ENCODE peak calls at places on chromosome 22, in nine cellular contexts. O, R, T, B, D, H, W, Q and K are unnamed samples. For H3K9me3, the result is how much of the 10 kb centered on the place peaks cover.

GRCh38 chr22:17883356-17883755 is 109.1 kb upstream of the BID start:
- DNase-seq in O (no peak), R (no peak), T (no peak), B (no peak), D (no peak), H (no peak), W (no peak), Q (no peak), K (no peak)

GRCh38 chr22:45207981-45208664 is 32.6 kb downstream of the KIAA0930 start:
- DNase-seq in O (peak), R (no peak), T (no peak), B (no peak), D (no peak), H (no peak), W (no peak), Q (peak), K (no peak)

GRCh38 chr22:39907035-39907434 is 6.2 kb downstream of the GRAP2 start:
- DNase-seq in O (no peak), R (no peak), T (no peak), B (no peak), D (no peak), H (no peak), W (no peak), Q (no peak), K (no peak)

GRCh38 chr22:27193636-27194035 is 536.2 kb downstream of the MIAT start:
- DNase-seq in O (no peak), R (no peak), T (no peak), B (no peak), D (no peak), H (no peak), W (no peak), Q (no peak), K (no peak)

GRCh38 chr22:24542641-24543040 is 12.3 kb downstream of the GUCD1 start:
- DNase-seq in O (peak), R (no peak), T (no peak), B (peak), D (no peak), H (no peak), W (no peak), Q (no peak), K (no peak)

GRCh38 chr22:33896801-33897620 is 23.3 kb downstream of the LARGE1 start:
- DNase-seq in O (no peak), R (no peak), T (no peak), B (no peak), D (no peak), H (no peak), W (no peak), Q (no peak), K (no peak)

GRCh38 chr22:26672590-26673468 is 15.4 kb downstream of the MIAT start:
- DNase-seq in O (peak), R (peak), T (peak), B (peak), D (peak), H (peak), W (peak), Q (peak), K (peak)

GRCh38 chr22:33850724-33851123 is 69.6 kb downstream of the LARGE1 start:
- DNase-seq in O (no peak), R (no peak), T (no peak), B (no peak), D (no peak), H (no peak), W (no peak), Q (no peak), K (no peak)

GRCh38 chr22:28034760-28035401 is 115.8 kb upstream of the PITPNB start:
- DNase-seq in O (peak), R (no peak), T (no peak), B (peak), D (no peak), H (peak), W (no peak), Q (peak), K (peak)

GRCh38 chr22:39654959-39655579 is 84.5 kb downstream of the CACNA1I start:
- DNase-seq in O (no peak), R (no peak), T (no peak), B (no peak), D (no peak), H (no peak), W (no peak), Q (no peak), K (no peak)

GRCh38 chr22:16932577-16932976 is 75.4 kb downstream of the GAB4 start:
- DNase-seq in O (no peak), R (no peak), T (no peak), B (no peak), D (no peak), H (no peak), W (no peak), Q (no peak), K (no peak)

GRCh38 chr22:37139762-37140161 is 10.0 kb downstream of the IL2RB start:
- DNase-seq in O (no peak), R (no peak), T (no peak), B (no peak), D (no peak), H (no peak), W (no peak), Q (no peak), K (no peak)

GRCh38 chr22:27670701-27671412 is 130.7 kb downstream of the MN1 start:
- DNase-seq in O (no peak), R (no peak), T (no peak), B (peak), D (no peak), H (peak), W (no peak), Q (no peak), K (no peak)

GRCh38 chr22:24683671-24684070 is 80.7 kb downstream of the GGT1 start:
- DNase-seq in O (no peak), R (no peak), T (no peak), B (no peak), D (no peak), H (no peak), W (no peak), Q (no peak), K (no peak)

GRCh38 chr22:44256085-44256484 is 56.7 kb downstream of the SHISAL1 start:
- DNase-seq in O (no peak), R (no peak), T (peak), B (no peak), D (no peak), H (no peak), W (no peak), Q (peak), K (no peak)

GRCh38 chr22:27215826-27216320 is 558.5 kb downstream of the MIAT start:
- DNase-seq in O (no peak), R (no peak), T (no peak), B (no peak), D (no peak), H (no peak), W (no peak), Q (no peak), K (no peak)

GRCh38 chr22:37521236-37521739 is 2.1 kb upstream of the CARD10 start:
- DNase-seq in O (no peak), R (no peak), T (no peak), B (no peak), D (no peak), H (no peak), W (peak), Q (no peak), K (no peak)

GRCh38 chr22:43824724-43825485 is 12.8 kb upstream of the EFCAB6 start:
- DNase-seq in O (no peak), R (no peak), T (no peak), B (peak), D (no peak), H (no peak), W (peak), Q (no peak), K (no peak)

GRCh38 chr22:45031629-45032403 is 22.0 kb upstream of the PHF21B start:
- DNase-seq in O (no peak), R (no peak), T (no peak), B (no peak), D (no peak), H (no peak), W (no peak), Q (no peak), K (no peak)

GRCh38 chr22:30212363-30212995 is 34.1 kb downstream of the LIF start:
- DNase-seq in O (no peak), R (no peak), T (peak), B (peak), D (no peak), H (peak), W (peak), Q (peak), K (peak)

GRCh38 chr22:29916007-29916544 is 33.1 kb downstream of the MTMR3 start:
- DNase-seq in O (no peak), R (no peak), T (no peak), B (no peak), D (no peak), H (no peak), W (no peak), Q (no peak), K (no peak)

GRCh38 chr22:42064629-42065028 is 6.0 kb downstream of the NAGA start:
- DNase-seq in O (no peak), R (no peak), T (no peak), B (no peak), D (no peak), H (no peak), W (peak), Q (no peak), K (no peak)

GRCh38 chr22:29503811-29504372 is 23.9 kb downstream of the NEFH start:
- DNase-seq in O (no peak), R (no peak), T (no peak), B (no peak), D (no peak), H (no peak), W (peak), Q (peak), K (peak)

GRCh38 chr22:28956506-28956905 is 73.1 kb downstream of the ZNRF3 start:
- DNase-seq in O (no peak), R (no peak), T (no peak), B (no peak), D (no peak), H (no peak), W (no peak), Q (no peak), K (no peak)

GRCh38 chr22:25375683-25376082 is 156.2 kb downstream of the CRYBB2 start:
- DNase-seq in O (no peak), R (no peak), T (no peak), B (no peak), D (no peak), H (no peak), W (no peak), Q (no peak), K (no peak)

GRCh38 chr22:31926969-31927368 is 17.4 kb upstream of the YWHAH start:
- DNase-seq in O (no peak), R (no peak), T (no peak), B (no peak), D (no peak), H (no peak), W (no peak), Q (no peak), K (no peak)

DNA sequence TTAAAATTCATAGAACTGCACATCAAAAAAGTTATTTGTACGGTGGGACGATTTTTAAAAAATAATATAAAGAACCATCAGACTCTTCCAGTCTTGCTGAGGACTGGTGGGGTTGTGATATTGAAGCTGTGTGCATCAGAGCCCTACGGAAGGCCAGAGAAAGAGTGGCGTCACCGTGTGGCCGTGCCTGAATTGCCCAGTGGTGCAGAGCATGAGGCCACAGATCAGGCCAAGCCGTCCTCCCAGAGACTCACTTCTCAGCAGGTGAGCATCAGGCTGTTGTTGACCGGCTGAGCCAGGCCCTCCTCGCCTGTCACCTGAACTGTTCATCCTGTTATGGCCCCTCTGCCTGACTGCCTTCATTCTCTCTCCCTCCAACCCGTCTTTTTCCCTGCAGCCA is 1013.9 kb downstream of the TBC1D22A start:
- DNase-seq in O (no peak), R (no peak), T (no peak), B (no peak), D (no peak), H (no peak), W (no peak), Q (no peak), K (no peak)
- H3K27ac ChIP-seq in O (no peak), R (no peak), T (no peak), B (no peak), D (no peak), H (no peak), W (no peak), Q (no peak), K (no peak)

GRCh38 chr22:49922926-49923325 is 4.5 kb downstream of the CRELD2 start:
- DNase-seq in O (no peak), R (no peak), T (no peak), B (no peak), D (no peak), H (no peak), W (no peak), Q (no peak), K (no peak)
- TF ChIP-seq POLR2A in O (no peak), R (no peak), T (no peak), B (no peak), D (no peak), H (no peak), W (no peak), Q (no peak), K (no peak)

GRCh38 chr22:49527611-49528419 is 299.9 kb downstream of the BRD1 start:
- DNase-seq in O (peak), R (no peak), T (no peak), B (no peak), D (no peak), H (no peak), W (no peak), Q (no peak), K (no peak)
- H3K9me3 ChIP-seq in O (under half), R (under half), T (under half), B (under half), D (under half), H (under half), W (under half), Q (under half), K (under half)

GRCh38 chr22:19109198-19110063 is 12.8 kb downstream of the DGCR2 start:
- DNase-seq in O (no peak), R (peak), T (no peak), B (peak), D (no peak), H (peak), W (peak), Q (no peak), K (no peak)

GRCh38 chr22:19110064-19110458 is 12.2 kb downstream of the DGCR2 start:
- DNase-seq in O (no peak), R (no peak), T (no peak), B (no peak), D (no peak), H (no peak), W (no peak), Q (no peak), K (no peak)

GRCh38 chr22:19107730-19108074 is 14.5 kb downstream of the DGCR2 start:
- DNase-seq in O (no peak), R (no peak), T (no peak), B (no peak), D (no peak), H (no peak), W (peak), Q (no peak), K (no peak)

GRCh38 chr22:19106886-19107729 is 15.1 kb downstream of the DGCR2 start:
- DNase-seq in O (no peak), R (no peak), T (no peak), B (no peak), D (no peak), H (no peak), W (peak), Q (no peak), K (no peak)

GRCh38 chr22:19108807-19109197 is 13.4 kb downstream of the DGCR2 start:
- DNase-seq in O (no peak), R (no peak), T (no peak), B (no peak), D (no peak), H (no peak), W (no peak), Q (no peak), K (no peak)
- H3K27ac ChIP-seq in O (no peak), R (peak), T (peak), B (peak), D (peak), H (no peak), W (peak), Q (no peak), K (peak)

DNA sequence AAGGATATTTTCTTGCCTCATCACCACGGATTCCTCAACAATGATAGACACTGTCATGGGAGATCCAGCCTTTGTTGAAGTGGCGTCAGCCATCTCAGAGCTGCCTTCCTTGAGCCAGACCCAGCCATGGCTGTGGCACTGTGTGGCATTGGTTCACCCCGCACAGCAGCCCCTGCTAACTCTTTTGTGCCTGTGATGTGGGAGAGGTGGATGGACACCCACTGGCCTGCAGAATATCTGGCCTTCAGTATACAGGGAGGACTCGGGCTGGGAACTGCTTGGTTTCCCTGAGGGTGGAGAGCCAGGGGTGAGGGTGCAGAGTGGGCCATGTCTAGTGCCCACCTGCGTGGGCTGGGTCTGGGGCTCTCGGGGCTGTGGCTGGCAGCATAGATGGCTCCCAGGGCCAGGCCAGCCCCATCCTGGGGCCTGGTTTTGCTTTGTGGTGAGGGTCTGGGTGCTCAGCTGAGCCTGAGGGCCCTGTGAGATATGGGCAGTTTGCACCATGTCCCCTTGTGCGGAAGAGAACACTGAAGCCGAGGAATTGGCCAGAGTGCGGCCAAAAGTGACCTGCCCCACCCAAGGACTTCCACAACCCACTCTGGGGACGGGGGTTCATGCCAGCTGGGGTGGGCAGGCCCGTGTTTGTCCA is 6.2 kb downstream of the CLDN5 start:
- DNase-seq in O (no peak), R (no peak), T (no peak), B (no peak), D (no peak), H (no peak), W (peak), Q (no peak), K (no peak)
- TF ChIP-seq POLR2A in O (no peak), R (no peak), T (no peak), B (no peak), D (no peak), H (no peak), W (no peak), Q (no peak), K (no peak)

DNA sequence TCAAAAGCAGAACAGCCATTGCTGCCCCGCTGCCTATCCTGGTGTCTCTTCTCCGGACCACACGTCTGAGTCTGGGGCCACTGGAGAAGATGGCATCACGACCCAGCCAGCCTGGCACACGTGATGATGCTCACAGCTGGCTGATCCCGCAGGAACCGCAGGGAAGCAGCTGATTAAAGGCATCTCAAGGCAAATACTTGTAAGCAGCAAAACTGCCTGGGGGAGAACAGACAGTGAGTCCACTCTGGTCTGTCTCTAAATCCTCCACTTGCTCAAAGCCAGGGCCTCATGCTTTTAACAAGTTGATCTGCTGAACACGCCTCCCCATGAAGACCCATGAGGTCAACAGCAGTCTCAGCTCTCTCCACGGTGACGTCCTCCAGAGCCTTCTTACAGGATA is 108.6 kb downstream of the BRD1 start:
- DNase-seq in O (no peak), R (no peak), T (no peak), B (peak), D (no peak), H (no peak), W (no peak), Q (no peak), K (peak)
- H3K9me3 ChIP-seq in O (under half), R (under half), T (under half), B (under half), D (under half), H (under half), W (under half), Q (under half), K (under half)

GRCh38 chr22:21951062-21951461 is 1.6 kb downstream of the PPM1F start:
- DNase-seq in O (no peak), R (no peak), T (no peak), B (no peak), D (no peak), H (no peak), W (no peak), Q (no peak), K (no peak)

GRCh38 chr22:21949948-21950347 is 2.7 kb downstream of the PPM1F start:
- DNase-seq in O (no peak), R (no peak), T (no peak), B (no peak), D (no peak), H (no peak), W (no peak), Q (no peak), K (no peak)

GRCh38 chr22:21949569-21949918 is 3.1 kb downstream of the PPM1F start:
- DNase-seq in O (no peak), R (no peak), T (no peak), B (no peak), D (no peak), H (no peak), W (no peak), Q (no peak), K (no peak)

GRCh38 chr22:21952586-21953571 is at the start of gene PPM1F:
- DNase-seq in O (peak), R (peak), T (peak), B (peak), D (peak), H (peak), W (peak), Q (peak), K (peak)

GRCh38 chr22:21951931-21952465 is 650 bp downstream of the PPM1F start:
- DNase-seq in O (peak), R (no peak), T (no peak), B (peak), D (no peak), H (peak), W (no peak), Q (peak), K (no peak)
- H3K27ac ChIP-seq in O (peak), R (no peak), T (peak), B (peak), D (peak), H (peak), W (peak), Q (peak), K (peak)

GRCh38 chr22:46596819-46597218 is 23.4 kb upstream of the GRAMD4 start:
- DNase-seq in O (no peak), R (no peak), T (no peak), B (peak), D (no peak), H (no peak), W (peak), Q (no peak), K (no peak)
- TF ChIP-seq POLR2A in O (no peak), R (no peak), T (no peak), B (no peak), D (no peak), H (no peak), W (peak), Q (no peak), K (no peak)

GRCh38 chr22:47550524-47551437 is 788.3 kb downstream of the TBC1D22A start:
- DNase-seq in O (no peak), R (no peak), T (peak), B (peak), D (no peak), H (no peak), W (no peak), Q (no peak), K (no peak)
- H3K9me3 ChIP-seq in O (under half), R (under half), T (under half), B (under half), D (under half), H (under half), W (under half), Q (under half), K (under half)

GRCh38 chr22:36026741-36027140 is 1.9 kb downstream of the RBFOX2 start:
- DNase-seq in O (no peak), R (no peak), T (no peak), B (no peak), D (no peak), H (peak), W (no peak), Q (no peak), K (no peak)
- H3K27ac ChIP-seq in O (peak), R (no peak), T (no peak), B (peak), D (peak), H (peak), W (no peak), Q (peak), K (peak)